ENCODE peak calls at places on chromosomes 5 and 9, in five cellular contexts. W, S, L, C and G are unnamed samples.

GRCh38 chr5:15243301-15244020 is 256.5 kb upstream of the FBXL7 start:
- DNase-seq in W (peak), S (no peak), L (no peak), C (no peak), G (no peak)

GRCh38 chr9:97880336-97880735 is 27.3 kb downstream of the FOXE1 start:
- DNase-seq in W (no peak), S (no peak), L (no peak), C (no peak), G (no peak)

GRCh38 chr5:3333105-3333504 is 262.5 kb upstream of the IRX1 start:
- DNase-seq in W (no peak), S (no peak), L (peak), C (no peak), G (no peak)

GRCh38 chr5:141567513-141568117 is 51.2 kb downstream of the DIAPH1 start:
- DNase-seq in W (no peak), S (peak), L (no peak), C (no peak), G (peak)

GRCh38 chr5:13994606-13995336 is 50.3 kb upstream of the DNAH5 start:
- DNase-seq in W (no peak), S (no peak), L (no peak), C (no peak), G (no peak)

GRCh38 chr9:131271506-131271931 is 4.8 kb downstream of the FAM78A start:
- DNase-seq in W (no peak), S (peak), L (peak), C (no peak), G (no peak)

GRCh38 chr5:113117543-113118110 is 141.0 kb downstream of the DCP2 start:
- DNase-seq in W (no peak), S (no peak), L (no peak), C (no peak), G (no peak)

GRCh38 chr5:133947431-133947841 is 21.0 kb downstream of the C5orf15 start:
- DNase-seq in W (no peak), S (no peak), L (no peak), C (no peak), G (no peak)

GRCh38 chr5:59517926-59518585 is 375.5 kb downstream of the PDE4D start:
- DNase-seq in W (peak), S (no peak), L (no peak), C (no peak), G (no peak)

GRCh38 chr5:32047056-32047455 is 127.1 kb downstream of the GOLPH3 start:
- DNase-seq in W (no peak), S (no peak), L (no peak), C (no peak), G (no peak)

GRCh38 chr5:82107277-82107676 is 135.5 kb downstream of the ATG10 start:
- DNase-seq in W (no peak), S (no peak), L (no peak), C (no peak), G (no peak)

GRCh38 chr5:72510610-72511121 is 3.5 kb upstream of the ZNF366 start:
- DNase-seq in W (peak), S (no peak), L (no peak), C (no peak), G (no peak)

GRCh38 chr5:136080483-136081180 is 51.8 kb downstream of the TGFBI start:
- DNase-seq in W (peak), S (peak), L (peak), C (peak), G (no peak)

GRCh38 chr9:3971391-3972082 is 328.3 kb downstream of the GLIS3 start:
- DNase-seq in W (no peak), S (no peak), L (no peak), C (no peak), G (no peak)

GRCh38 chr9:135952664-135953206 is 8.4 kb downstream of the UBAC1 start:
- DNase-seq in W (no peak), S (no peak), L (no peak), C (no peak), G (no peak)

GRCh38 chr5:72326298-72326649 is 6.1 kb downstream of the PTCD2 start:
- DNase-seq in W (no peak), S (no peak), L (no peak), C (no peak), G (no peak)

GRCh38 chr5:85717203-85717563 is 900.6 kb upstream of the COX7C start:
- DNase-seq in W (no peak), S (peak), L (no peak), C (no peak), G (no peak)

GRCh38 chr5:73640861-73641320 is 14.9 kb downstream of the ARHGEF28 start:
- DNase-seq in W (no peak), S (no peak), L (no peak), C (no peak), G (no peak)

GRCh38 chr5:172805736-172806255 is 28.3 kb upstream of the ERGIC1 start:
- DNase-seq in W (no peak), S (no peak), L (peak), C (no peak), G (no peak)

GRCh38 chr5:1075931-1076330 is 35.9 kb downstream of the SLC12A7 start:
- DNase-seq in W (no peak), S (no peak), L (no peak), C (no peak), G (no peak)

GRCh38 chr5:111513175-111513520 is 813 bp upstream of the STARD4 start:
- DNase-seq in W (no peak), S (no peak), L (no peak), C (no peak), G (no peak)

GRCh38 chr5:142810081-142810480 is 39.9 kb downstream of the ARHGAP26 start:
- DNase-seq in W (no peak), S (no peak), L (no peak), C (no peak), G (no peak)

GRCh38 chr5:139820606-139821005 is 25.0 kb downstream of the PSD2 start:
- DNase-seq in W (no peak), S (no peak), L (no peak), C (no peak), G (no peak)

GRCh38 chr5:75536694-75537360 is 25.1 kb downstream of the POLK start:
- DNase-seq in W (no peak), S (peak), L (peak), C (no peak), G (no peak)

GRCh38 chr5:34464820-34465219 is 191.3 kb upstream of the RAI14 start:
- DNase-seq in W (no peak), S (no peak), L (no peak), C (no peak), G (no peak)